ENCODE peak calls at places on chromosomes 7 and 10, in ten cellular contexts. N is right lobe of liver; O is AG10803; G is WTC11; C is COR-L47; Y is BE2C; D is stimulated activated CD4-positive, alpha-beta T cell treated with anti-CD3 and anti-CD28 coated beads, Interleukin-15, amount 100 ng/mL, for 24 hours; J is renal cortical epithelial cell; R is NCI-H1105; V is foreskin fibroblast. B is an unnamed sample.

GRCh38 chr7:147182859-147183258 is 1066.3 kb downstream of the CNTNAP2 start:
- DNase-seq in N (no peak), O (peak), G (no peak), C (no peak), Y (no peak), D (no peak), J (no peak), R (no peak), V (no peak), B (no peak)

GRCh38 chr7:138226851-138227250 is 150.6 kb downstream of the AKR1D1 start:
- DNase-seq in N (no peak), O (no peak), G (no peak), C (no peak), Y (no peak), D (no peak), J (no peak), R (no peak), V (no peak), B (no peak)

GRCh38 chr10:116241642-116242405 is 31.2 kb downstream of the GFRA1 start:
- DNase-seq in N (no peak), O (peak), G (no peak), C (no peak), Y (no peak), D (no peak), J (no peak), R (no peak), V (no peak), B (no peak)

GRCh38 chr7:155021699-155022145 is 18.8 kb upstream of the PAXIP1 start:
- DNase-seq in N (no peak), O (no peak), G (no peak), C (no peak), Y (no peak), D (no peak), J (no peak), R (no peak), V (no peak), B (no peak)

GRCh38 chr7:87471430-87471829 is 4.0 kb downstream of the ABCB4 start:
- DNase-seq in N (no peak), O (no peak), G (no peak), C (no peak), Y (no peak), D (no peak), J (no peak), R (no peak), V (no peak), B (no peak)

GRCh38 chr10:33776419-33776818 is 442.0 kb upstream of the NRP1 start:
- DNase-seq in N (no peak), O (no peak), G (no peak), C (no peak), Y (no peak), D (no peak), J (peak), R (no peak), V (no peak), B (no peak)

GRCh38 chr7:92768501-92769360 is 67.6 kb downstream of the CDK6 start:
- DNase-seq in N (no peak), O (peak), G (no peak), C (no peak), Y (peak), D (peak), J (peak), R (no peak), V (peak), B (no peak)

GRCh38 chr10:5502903-5503835 is 3.8 kb upstream of the CALML5 start:
- DNase-seq in N (no peak), O (no peak), G (no peak), C (no peak), Y (no peak), D (no peak), J (no peak), R (no peak), V (no peak), B (no peak)

GRCh38 chr7:112511451-112512220 is 30.8 kb downstream of the LSMEM1 start:
- DNase-seq in N (no peak), O (no peak), G (no peak), C (no peak), Y (no peak), D (no peak), J (no peak), R (no peak), V (no peak), B (no peak)

GRCh38 chr7:39035156-39035555 is 57.4 kb downstream of the POU6F2 start:
- DNase-seq in N (no peak), O (no peak), G (no peak), C (no peak), Y (no peak), D (no peak), J (no peak), R (no peak), V (no peak), B (no peak)

GRCh38 chr10:2933041-2933440 is 134.3 kb upstream of the PFKP start:
- DNase-seq in N (no peak), O (no peak), G (no peak), C (no peak), Y (no peak), D (no peak), J (peak), R (no peak), V (no peak), B (no peak)

GRCh38 chr10:116753759-116754158 is 11.4 kb upstream of the HSPA12A start:
- DNase-seq in N (no peak), O (no peak), G (no peak), C (peak), Y (peak), D (no peak), J (peak), R (peak), V (no peak), B (no peak)

GRCh38 chr7:125670926-125671572 is 741.4 kb upstream of the POT1 start:
- DNase-seq in N (no peak), O (no peak), G (no peak), C (peak), Y (no peak), D (no peak), J (peak), R (no peak), V (no peak), B (no peak)

GRCh38 chr10:34305189-34305588 is 509.9 kb downstream of the PARD3 start:
- DNase-seq in N (no peak), O (no peak), G (peak), C (no peak), Y (no peak), D (peak), J (no peak), R (no peak), V (no peak), B (no peak)

GRCh38 chr7:23783115-23783514 is 73.1 kb downstream of the STK31 start:
- DNase-seq in N (no peak), O (no peak), G (no peak), C (no peak), Y (no peak), D (no peak), J (no peak), R (no peak), V (no peak), B (no peak)

GRCh38 chr7:25720427-25720826 is 431.6 kb upstream of the NFE2L3 start:
- DNase-seq in N (no peak), O (no peak), G (no peak), C (peak), Y (no peak), D (no peak), J (no peak), R (no peak), V (no peak), B (no peak)

GRCh38 chr7:12281026-12281425 is 69.9 kb downstream of the TMEM106B start:
- DNase-seq in N (no peak), O (no peak), G (no peak), C (no peak), Y (no peak), D (no peak), J (peak), R (no peak), V (no peak), B (no peak)